ENCODE peak calls at places on chromosomes 5 and 9, in eight cellular contexts. One of them, this sample, is unnamed.

GRCh38 chr5:74762599-74762998 is 4.3 kb downstream of the GFM2 start:
- DNase-seq in fibroblast of lung: peak; percentile 37
- DNase-seq in posterior cingulate gyrus: no peak
- DNase-seq in lower lobe of right lung: no peak
- DNase-seq in iris pigment epithelial cell: peak; percentile 79
- DNase-seq in Karpas-422: no peak
- DNase-seq in PC-3: peak; percentile 78
- DNase-seq in pancreas: no peak
- DNase-seq in this sample: peak; percentile 45

GRCh38 chr5:179132586-179133355 is 72.6 kb downstream of the ZNF354C start:
- DNase-seq in fibroblast of lung: no peak
- DNase-seq in posterior cingulate gyrus: no peak
- DNase-seq in lower lobe of right lung: peak; percentile 31
- DNase-seq in iris pigment epithelial cell: peak; percentile 11
- DNase-seq in Karpas-422: no peak
- DNase-seq in PC-3: no peak
- DNase-seq in pancreas: no peak
- DNase-seq in this sample: no peak

GRCh38 chr5:37889612-37890317 is 49.9 kb upstream of the GDNF start:
- DNase-seq in fibroblast of lung: peak; percentile 7
- DNase-seq in posterior cingulate gyrus: no peak
- DNase-seq in lower lobe of right lung: no peak
- DNase-seq in iris pigment epithelial cell: peak; percentile 68
- DNase-seq in Karpas-422: no peak
- DNase-seq in PC-3: peak; percentile 94
- DNase-seq in pancreas: no peak
- DNase-seq in this sample: peak; percentile 56

GRCh38 chr5:137216976-137217598 is 282.0 kb downstream of the SPOCK1 start:
- DNase-seq in fibroblast of lung: no peak
- DNase-seq in posterior cingulate gyrus: no peak
- DNase-seq in lower lobe of right lung: no peak
- DNase-seq in iris pigment epithelial cell: no peak
- DNase-seq in Karpas-422: no peak
- DNase-seq in PC-3: no peak
- DNase-seq in pancreas: no peak
- DNase-seq in this sample: no peak

GRCh38 chr5:111743521-111743920 is 13.5 kb downstream of the NREP start:
- DNase-seq in fibroblast of lung: no peak
- DNase-seq in posterior cingulate gyrus: no peak
- DNase-seq in lower lobe of right lung: no peak
- DNase-seq in iris pigment epithelial cell: no peak
- DNase-seq in Karpas-422: no peak
- DNase-seq in PC-3: no peak
- DNase-seq in pancreas: no peak
- DNase-seq in this sample: no peak

GRCh38 chr5:140108093-140109049 is 5.5 kb upstream of the PURA start:
- DNase-seq in fibroblast of lung: no peak
- DNase-seq in posterior cingulate gyrus: no peak
- DNase-seq in lower lobe of right lung: peak; percentile 50
- DNase-seq in iris pigment epithelial cell: no peak
- DNase-seq in Karpas-422: peak; percentile 47
- DNase-seq in PC-3: peak; percentile 32
- DNase-seq in pancreas: peak; percentile 41
- DNase-seq in this sample: no peak

GRCh38 chr5:56575821-56576220 is 239.5 kb upstream of the MAP3K1 start:
- DNase-seq in fibroblast of lung: no peak
- DNase-seq in posterior cingulate gyrus: no peak
- DNase-seq in lower lobe of right lung: no peak
- DNase-seq in iris pigment epithelial cell: no peak
- DNase-seq in Karpas-422: no peak
- DNase-seq in PC-3: peak; percentile 10
- DNase-seq in pancreas: no peak
- DNase-seq in this sample: no peak

GRCh38 chr5:54470191-54470590 is 14.7 kb downstream of the HSPB3 start:
- DNase-seq in fibroblast of lung: peak; percentile 28
- DNase-seq in posterior cingulate gyrus: no peak
- DNase-seq in lower lobe of right lung: no peak
- DNase-seq in iris pigment epithelial cell: peak; percentile 69
- DNase-seq in Karpas-422: no peak
- DNase-seq in PC-3: no peak
- DNase-seq in pancreas: no peak
- DNase-seq in this sample: no peak

GRCh38 chr9:127875306-127875966 is 2.0 kb downstream of the AK1 start:
- DNase-seq in fibroblast of lung: peak; percentile 75
- DNase-seq in posterior cingulate gyrus: no peak
- DNase-seq in lower lobe of right lung: no peak
- DNase-seq in iris pigment epithelial cell: peak; percentile 52
- DNase-seq in Karpas-422: no peak
- DNase-seq in PC-3: no peak
- DNase-seq in pancreas: no peak
- DNase-seq in this sample: peak; percentile 30

GRCh38 chr5:86977185-86977584 is 290.5 kb upstream of the RASA1 start:
- DNase-seq in fibroblast of lung: peak; percentile 37
- DNase-seq in posterior cingulate gyrus: no peak
- DNase-seq in lower lobe of right lung: no peak
- DNase-seq in iris pigment epithelial cell: no peak
- DNase-seq in Karpas-422: no peak
- DNase-seq in PC-3: no peak
- DNase-seq in pancreas: no peak
- DNase-seq in this sample: no peak

GRCh38 chr5:137215780-137216179 is 283.3 kb downstream of the SPOCK1 start:
- DNase-seq in fibroblast of lung: no peak
- DNase-seq in posterior cingulate gyrus: no peak
- DNase-seq in lower lobe of right lung: no peak
- DNase-seq in iris pigment epithelial cell: no peak
- DNase-seq in Karpas-422: no peak
- DNase-seq in PC-3: no peak
- DNase-seq in pancreas: no peak
- DNase-seq in this sample: no peak

GRCh38 chr9:121567142-121568100 is 67.8 kb upstream of the GGTA1 start:
- DNase-seq in fibroblast of lung: no peak
- DNase-seq in posterior cingulate gyrus: no peak
- DNase-seq in lower lobe of right lung: no peak
- DNase-seq in iris pigment epithelial cell: no peak
- DNase-seq in Karpas-422: no peak
- DNase-seq in PC-3: no peak
- DNase-seq in pancreas: no peak
- DNase-seq in this sample: no peak

GRCh38 chr5:83780681-83781080 is 60.0 kb upstream of the HAPLN1 start:
- DNase-seq in fibroblast of lung: no peak
- DNase-seq in posterior cingulate gyrus: no peak
- DNase-seq in lower lobe of right lung: no peak
- DNase-seq in iris pigment epithelial cell: no peak
- DNase-seq in Karpas-422: no peak
- DNase-seq in PC-3: no peak
- DNase-seq in pancreas: no peak
- DNase-seq in this sample: no peak

GRCh38 chr5:141703133-141703561 is 21.1 kb upstream of the ARAP3 start:
- DNase-seq in fibroblast of lung: peak; percentile 33
- DNase-seq in posterior cingulate gyrus: no peak
- DNase-seq in lower lobe of right lung: no peak
- DNase-seq in iris pigment epithelial cell: no peak
- DNase-seq in Karpas-422: no peak
- DNase-seq in PC-3: no peak
- DNase-seq in pancreas: no peak
- DNase-seq in this sample: no peak

This sample was measured in brain microvascular endothelial cell.